ENCODE peak calls at places on chromosomes 2 and 18, in nine cellular contexts. X is left ventricle myocardium superior; F is mucosa of gallbladder; W is A549; U is upper lobe of right lung; T is NCI-H2029 treated with DMSO at 0.1 percent for 48 hours; Z is activated T-helper 2 cell treated with anti-CD3 and anti-CD28 coated beads, Interferon-gamma antibody, Interleukin-2, Interleukin-4, amounts not matched to agents 10 μg/mL and 5 μg/mL and 100 μg/mL, durations not matched to agents 14 hours and 24 hours and 36 hours; D is HuH-7.5; B is HFFc6. S is an unnamed sample.
A peak's percentile ranks its signal among the peaks of the same experiment; 100 is the strongest.

GRCh38 chr18:74507120-74507881 is 11.1 kb downstream of the CNDP2 start:
- DNase-seq in W (no peak), X (no peak), B (no peak), Z (no peak), D (no peak), T (no peak), U (no peak), F (no peak), S (no peak)

GRCh38 chr18:45164551-45164950 is 450.7 kb upstream of the SLC14A2 start:
- DNase-seq in Z (no peak), U (no peak), D (no peak), T (no peak), B (no peak), X (no peak), W (no peak), F (no peak), S (no peak)

GRCh38 chr2:3257166-3257565 is 120.5 kb downstream of the EIPR1 start:
- DNase-seq in T (no peak), F (no peak), B (no peak), D (no peak), U (no peak), Z (no peak), X (no peak), W (no peak), S (no peak)

GRCh38 chr2:85737481-85737880 is 16.3 kb upstream of the ATOH8 start:
- DNase-seq in U (peak; percentile 63), W (peak; percentile 58), T (no peak), X (peak; percentile 67), D (no peak), B (peak; percentile 97), F (peak; percentile 82), Z (no peak), S (no peak)

GRCh38 chr2:217795706-217796465 is 206.9 kb downstream of the TNS1 start:
- DNase-seq in X (no peak), Z (no peak), B (no peak), F (peak; percentile 7), D (no peak), T (no peak), U (no peak), W (no peak), S (no peak)

GRCh38 chr2:168340931-168341330 is 93.5 kb upstream of the STK39 start:
- DNase-seq in T (no peak), B (no peak), W (no peak), F (no peak), U (no peak), Z (no peak), D (no peak), X (no peak), S (no peak)

GRCh38 chr18:39415471-39415870 is 1849.9 kb upstream of the CELF4 start:
- DNase-seq in F (no peak), T (no peak), D (no peak), X (no peak), U (no peak), B (no peak), W (no peak), Z (no peak), S (no peak)

GRCh38 chr18:76524477-76524876 is 29.4 kb upstream of the ZNF516 start:
- DNase-seq in W (no peak), B (no peak), Z (no peak), U (no peak), T (no peak), D (no peak), X (no peak), F (no peak), S (no peak)

GRCh38 chr2:26693287-26693849 is 846 bp downstream of the KCNK3 start:
- DNase-seq in U (no peak), D (no peak), X (no peak), B (no peak), Z (no peak), F (no peak), W (no peak), T (no peak), S (no peak)

GRCh38 chr2:95514728-95515127 is 30.2 kb upstream of the TRIM43B start:
- DNase-seq in X (no peak), T (no peak), D (no peak), W (no peak), F (no peak), B (no peak), Z (no peak), U (no peak), S (no peak)

GRCh38 chr18:77061291-77061945 is 71.2 kb downstream of the MBP start:
- DNase-seq in W (no peak), X (no peak), T (no peak), F (no peak), U (no peak), B (no peak), Z (no peak), D (no peak), S (no peak)

GRCh38 chr2:120320318-120320851 is 25.6 kb upstream of the INHBB start:
- DNase-seq in D (no peak), F (no peak), B (no peak), X (no peak), T (no peak), Z (no peak), U (no peak), W (no peak), S (no peak)

GRCh38 chr2:37588316-37588777 is 83.1 kb downstream of the CDC42EP3 start:
- DNase-seq in Z (no peak), D (no peak), B (no peak), T (no peak), X (no peak), F (no peak), U (no peak), W (no peak), S (no peak)

GRCh38 chr2:234674781-234675201 is 177.9 kb upstream of the ARL4C start:
- DNase-seq in T (no peak), B (peak; percentile 77), U (no peak), Z (no peak), F (no peak), X (no peak), W (peak; percentile 28), D (no peak), S (no peak)

GRCh38 chr2:154623819-154624218 is 74.7 kb upstream of the KCNJ3 start:
- DNase-seq in B (no peak), F (peak; percentile 42), T (no peak), W (peak; percentile 56), U (no peak), Z (no peak), D (peak; percentile 19), X (no peak), S (peak; percentile 20)

GRCh38 chr2:101440127-101440738 is 34.7 kb downstream of the RFX8 start:
- DNase-seq in F (no peak), T (no peak), U (no peak), W (no peak), D (no peak), B (no peak), Z (no peak), X (peak; percentile 64), S (no peak)

GRCh38 chr2:28342081-28342967 is 50.3 kb upstream of the FOSL2 start:
- DNase-seq in X (peak; percentile 74), Z (no peak), F (peak; percentile 67), D (no peak), W (peak; percentile 66), U (peak; percentile 61), B (peak; percentile 28), T (no peak), S (no peak)

GRCh38 chr2:187008111-187008510 is 159.1 kb upstream of the ZSWIM2 start:
- DNase-seq in B (no peak), T (no peak), F (no peak), X (no peak), W (no peak), U (no peak), Z (no peak), D (no peak), S (no peak)

GRCh38 chr18:49911414-49911813 is 98.1 kb upstream of the ACAA2 start:
- DNase-seq in Z (no peak), U (no peak), B (no peak), X (no peak), W (no peak), D (no peak), T (no peak), F (no peak), S (no peak)

GRCh38 chr18:34873966-34874365 is 163.9 kb downstream of the DTNA start:
- DNase-seq in X (no peak), F (no peak), W (no peak), D (no peak), Z (no peak), U (no peak), T (no peak), B (no peak), S (no peak)

GRCh38 chr2:10328667-10329583 is 26.2 kb downstream of the HPCAL1 start:
- DNase-seq in U (no peak), Z (no peak), B (no peak), D (no peak), T (no peak), F (no peak), W (no peak), X (no peak), S (no peak)

GRCh38 chr18:50853863-50854271 is 25.1 kb upstream of the ME2 start:
- DNase-seq in Z (no peak), U (no peak), F (peak; percentile 20), W (peak; percentile 79), T (no peak), B (no peak), D (no peak), X (no peak), S (peak; percentile 75)

GRCh38 chr18:770583-770961 is 41.5 kb downstream of the YES1 start:
- DNase-seq in W (no peak), B (peak; percentile 2), X (no peak), T (no peak), U (no peak), F (no peak), Z (no peak), D (no peak), S (no peak)

GRCh38 chr2:60294901-60295590 is 258.4 kb downstream of the BCL11A start:
- DNase-seq in U (no peak), W (no peak), Z (no peak), F (no peak), D (peak; percentile 34), X (no peak), B (no peak), T (no peak), S (no peak)

GRCh38 chr2:126655500-126656310 is at the start of gene GYPC:
- DNase-seq in D (no peak), B (peak; percentile 31), T (no peak), F (peak; percentile 55), U (peak; percentile 80), Z (peak; percentile 48), W (no peak), X (peak; percentile 89), S (no peak)

GRCh38 chr2:108370080-108370479 is 7.7 kb upstream of the SULT1C4 start:
- DNase-seq in T (no peak), X (no peak), U (no peak), D (no peak), Z (no peak), F (no peak), B (no peak), W (no peak), S (no peak)

GRCh38 chr2:147204102-147204501 is 640.7 kb upstream of the ACVR2A start:
- DNase-seq in W (no peak), B (no peak), X (no peak), Z (no peak), U (no peak), T (no peak), F (no peak), D (no peak), S (no peak)

GRCh38 chr2:41598161-41598894 is 449.5 kb upstream of the PKDCC start:
- DNase-seq in B (no peak), D (no peak), U (no peak), Z (no peak), W (no peak), X (peak; percentile 41), F (no peak), T (no peak), S (no peak)

GRCh38 chr2:25672500-25673169 is 742 bp downstream of the DTNB start:
- DNase-seq in W (peak; percentile 65), F (peak; percentile 33), D (peak; percentile 37), T (no peak), X (peak; percentile 66), Z (peak; percentile 66), U (peak; percentile 85), B (peak; percentile 17), S (peak; percentile 28)

S was measured in Panc1.